ENCODE peak calls at places on chromosomes 3 and 15, in four cellular contexts. One of them, this sample, is unnamed.

GRCh38 chr3:175932586-175932985 is 1073.5 kb downstream of the NAALADL2 start:
- DNase-seq in KG1: no peak
- DNase-seq in T-helper 1 cell: no peak
- DNase-seq in germinal center: no peak
- DNase-seq in this sample: no peak

GRCh38 chr3:117011687-117012250 is 302.2 kb downstream of the TUSC7 start:
- DNase-seq in KG1: no peak
- DNase-seq in germinal center: no peak
- DNase-seq in T-helper 1 cell: no peak
- DNase-seq in this sample: no peak

GRCh38 chr3:124391774-124392173 is 338.5 kb upstream of the UMPS start:
- DNase-seq in KG1: no peak
- DNase-seq in T-helper 1 cell: no peak
- DNase-seq in germinal center: no peak
- DNase-seq in this sample: no peak

GRCh38 chr15:63323798-63324651 is 46.6 kb downstream of the APH1B start:
- DNase-seq in germinal center: no peak
- DNase-seq in T-helper 1 cell: no peak
- DNase-seq in KG1: no peak
- DNase-seq in this sample: no peak

GRCh38 chr3:194671511-194671899 is 486 bp downstream of the LSG1 start:
- DNase-seq in KG1: peak; percentile 53
- DNase-seq in T-helper 1 cell: no peak
- DNase-seq in germinal center: peak; percentile 57
- DNase-seq in this sample: no peak

GRCh38 chr3:69543080-69543429 is 157.2 kb upstream of the FRMD4B start:
- DNase-seq in germinal center: no peak
- DNase-seq in KG1: no peak
- DNase-seq in T-helper 1 cell: no peak
- DNase-seq in this sample: no peak

GRCh38 chr15:76073554-76073953 is 13.8 kb downstream of the TMEM266 start:
- DNase-seq in T-helper 1 cell: no peak
- DNase-seq in KG1: no peak
- DNase-seq in germinal center: no peak
- DNase-seq in this sample: no peak

GRCh38 chr3:101100361-101101009 is 107.3 kb upstream of the ABI3BP start:
- DNase-seq in KG1: no peak
- DNase-seq in germinal center: no peak
- DNase-seq in T-helper 1 cell: no peak
- DNase-seq in this sample: no peak

GRCh38 chr15:60021589-60022378 is 17.7 kb downstream of the FOXB1 start:
- DNase-seq in germinal center: no peak
- DNase-seq in T-helper 1 cell: no peak
- DNase-seq in KG1: no peak
- DNase-seq in this sample: no peak

GRCh38 chr15:66165856-66166255 is 87.7 kb downstream of the MEGF11 start:
- DNase-seq in T-helper 1 cell: no peak
- DNase-seq in germinal center: no peak
- DNase-seq in KG1: no peak
- DNase-seq in this sample: no peak

GRCh38 chr3:141085331-141086047 is 34.3 kb downstream of the SPSB4 start:
- DNase-seq in germinal center: no peak
- DNase-seq in KG1: no peak
- DNase-seq in T-helper 1 cell: no peak
- DNase-seq in this sample: no peak

GRCh38 chr3:89172150-89172549 is 64.7 kb downstream of the EPHA3 start:
- DNase-seq in T-helper 1 cell: no peak
- DNase-seq in germinal center: no peak
- DNase-seq in KG1: no peak
- DNase-seq in this sample: no peak

GRCh38 chr3:128432898-128433629 is 33.6 kb downstream of the DNAJB8 start:
- DNase-seq in T-helper 1 cell: no peak
- DNase-seq in KG1: no peak
- DNase-seq in germinal center: no peak
- DNase-seq in this sample: no peak

GRCh38 chr3:119542168-119542767 is 17.1 kb downstream of the CD80 start:
- DNase-seq in germinal center: no peak
- DNase-seq in KG1: no peak
- DNase-seq in T-helper 1 cell: no peak
- DNase-seq in this sample: no peak

GRCh38 chr15:97652700-97653167 is 307.8 kb upstream of the ARRDC4 start:
- DNase-seq in T-helper 1 cell: no peak
- DNase-seq in germinal center: no peak
- DNase-seq in KG1: no peak
- DNase-seq in this sample: no peak

GRCh38 chr3:14458434-14459280 is 56.3 kb downstream of the SLC6A6 start:
- DNase-seq in KG1: no peak
- DNase-seq in T-helper 1 cell: no peak
- DNase-seq in germinal center: no peak
- DNase-seq in this sample: no peak

GRCh38 chr3:18559323-18559972 is 134.3 kb upstream of the SATB1 start:
- DNase-seq in T-helper 1 cell: peak; percentile 8
- DNase-seq in KG1: peak; percentile 32
- DNase-seq in germinal center: peak; percentile 34
- DNase-seq in this sample: peak; percentile 42

GRCh38 chr3:99562990-99563607 is 75.3 kb upstream of the COL8A1 start:
- DNase-seq in KG1: no peak
- DNase-seq in germinal center: no peak
- DNase-seq in T-helper 1 cell: no peak
- DNase-seq in this sample: no peak

GRCh38 chr3:130789678-130790340 is 43.2 kb upstream of the PIK3R4 start:
- DNase-seq in T-helper 1 cell: no peak
- DNase-seq in KG1: no peak
- DNase-seq in germinal center: no peak
- DNase-seq in this sample: no peak

GRCh38 chr3:193190387-193190786 is 50.6 kb upstream of the PLAAT1 start:
- DNase-seq in KG1: peak; percentile 1
- DNase-seq in T-helper 1 cell: no peak
- DNase-seq in germinal center: peak; percentile 27
- DNase-seq in this sample: no peak

GRCh38 chr3:124229407-124229806 is 237.5 kb upstream of the ROPN1 start:
- DNase-seq in KG1: no peak
- DNase-seq in T-helper 1 cell: no peak
- DNase-seq in germinal center: no peak
- DNase-seq in this sample: no peak

GRCh38 chr3:33006081-33006480 is 54.6 kb downstream of the CCR4 start:
- DNase-seq in T-helper 1 cell: no peak
- DNase-seq in KG1: no peak
- DNase-seq in germinal center: no peak
- DNase-seq in this sample: no peak

GRCh38 chr15:59668571-59668970 is 11.3 kb upstream of the GTF2A2 start:
- DNase-seq in germinal center: no peak
- DNase-seq in KG1: no peak
- DNase-seq in T-helper 1 cell: no peak
- DNase-seq in this sample: no peak

This sample was measured in naive thymus-derived CD8-positive, alpha-beta T cell.